ENCODE peak calls at places on chromosomes 12 and 14, in seven cellular contexts. R is mucosa of descending colon; L is foreskin melanocyte; N is NCI-H510A treated with DMSO at 0.1 percent for 48 hours; P is RPMI8226; J is activated CD4-positive, alpha-beta T cell treated with anti-CD3 and anti-CD28 coated beads, Interleukin-2, amount 50 U/mL, for 48 hours; K is NAMALWA. Y is an unnamed sample.

GRCh38 chr14:55448146-55448614 is 7.8 kb upstream of the TBPL2 start:
- DNase-seq in R (peak), L (peak), N (no peak), P (no peak), J (peak), K (no peak), Y (no peak)

GRCh38 chr14:104984056-104984894 is 1.3 kb upstream of the CLBA1 start:
- DNase-seq in R (no peak), L (no peak), N (no peak), P (no peak), J (no peak), K (no peak), Y (no peak)

GRCh38 chr14:76784881-76785280 is 23.6 kb downstream of the VASH1 start:
- DNase-seq in R (peak), L (peak), N (peak), P (peak), J (peak), K (peak), Y (peak)

GRCh38 chr12:95224202-95225170 is 6.9 kb downstream of the VEZT start:
- DNase-seq in R (no peak), L (no peak), N (peak), P (no peak), J (no peak), K (no peak), Y (no peak)

GRCh38 chr12:69645031-69645430 is 34.3 kb upstream of the LRRC10 start:
- DNase-seq in R (no peak), L (no peak), N (no peak), P (no peak), J (no peak), K (no peak), Y (no peak)

GRCh38 chr12:6226002-6226700 is 26.0 kb downstream of the CD9 start:
- DNase-seq in R (peak), L (no peak), N (no peak), P (no peak), J (no peak), K (no peak), Y (no peak)

GRCh38 chr12:67735868-67736267 is 87.3 kb downstream of the DYRK2 start:
- DNase-seq in R (no peak), L (no peak), N (no peak), P (no peak), J (no peak), K (no peak), Y (no peak)

GRCh38 chr12:124032265-124032886 is 59.4 kb downstream of the ZNF664 start:
- DNase-seq in R (peak), L (peak), N (peak), P (peak), J (peak), K (peak), Y (no peak)

GRCh38 chr12:93526786-93527428 is 45.6 kb upstream of the SOCS2 start:
- DNase-seq in R (no peak), L (peak), N (no peak), P (no peak), J (no peak), K (no peak), Y (no peak)

GRCh38 chr12:81088221-81088620 is 10.3 kb downstream of the ACSS3 start:
- DNase-seq in R (no peak), L (no peak), N (no peak), P (no peak), J (no peak), K (no peak), Y (no peak)

GRCh38 chr12:95605875-95606274 is 54.6 kb upstream of the USP44 start:
- DNase-seq in R (no peak), L (no peak), N (no peak), P (no peak), J (no peak), K (no peak), Y (no peak)

GRCh38 chr14:34069854-34070582 is 119.1 kb upstream of the EGLN3 start:
- DNase-seq in R (no peak), L (no peak), N (no peak), P (no peak), J (no peak), K (no peak), Y (no peak)

GRCh38 chr14:91415794-91416743 is 1.6 kb downstream of the CCDC88C start:
- DNase-seq in R (peak), L (no peak), N (peak), P (peak), J (peak), K (peak), Y (peak)

GRCh38 chr14:68824207-68824516 is 31.3 kb upstream of the ZFP36L1 start:
- DNase-seq in R (no peak), L (no peak), N (no peak), P (no peak), J (no peak), K (no peak), Y (no peak)

GRCh38 chr14:80850197-80850814 is 91.2 kb downstream of the CEP128 start:
- DNase-seq in R (no peak), L (peak), N (peak), P (no peak), J (no peak), K (peak), Y (no peak)

GRCh38 chr12:58814036-58814435 is 106.3 kb downstream of the LRIG3 start:
- DNase-seq in R (no peak), L (no peak), N (no peak), P (no peak), J (no peak), K (no peak), Y (no peak)

GRCh38 chr12:123808167-123808566 is 46.1 kb downstream of the DNAH10 start:
- DNase-seq in R (peak), L (no peak), N (peak), P (no peak), J (peak), K (no peak), Y (no peak)

GRCh38 chr12:99453831-99454538 is 193.6 kb upstream of the GARIN6 start:
- DNase-seq in R (no peak), L (peak), N (no peak), P (no peak), J (no peak), K (peak), Y (no peak)

GRCh38 chr12:51820721-51821422 is 27.6 kb downstream of the FIGNL2 start:
- DNase-seq in R (peak), L (no peak), N (peak), P (peak), J (peak), K (peak), Y (peak)

GRCh38 chr14:52081964-52082363 is 13.1 kb upstream of the NID2 start:
- DNase-seq in R (no peak), L (no peak), N (no peak), P (no peak), J (no peak), K (no peak), Y (no peak)

GRCh38 chr14:105439179-105439578 is 19.6 kb downstream of the MTA1 start:
- DNase-seq in R (no peak), L (no peak), N (no peak), P (no peak), J (no peak), K (no peak), Y (no peak)

GRCh38 chr12:95215925-95216324 is 1.3 kb downstream of the FGD6 start:
- DNase-seq in R (no peak), L (no peak), N (peak), P (no peak), J (no peak), K (peak), Y (no peak)

GRCh38 chr12:109436181-109436546 is 40.9 kb downstream of the KCTD10 start:
- DNase-seq in R (no peak), L (no peak), N (no peak), P (no peak), J (no peak), K (no peak), Y (no peak)

GRCh38 chr12:27359578-27360340 is 27.1 kb downstream of the BMAL2 start:
- DNase-seq in R (peak), L (peak), N (no peak), P (no peak), J (no peak), K (no peak), Y (no peak)

GRCh38 chr12:19967486-19967885 is 400.9 kb upstream of the PDE3A start:
- DNase-seq in R (no peak), L (peak), N (peak), P (no peak), J (no peak), K (no peak), Y (no peak)

GRCh38 chr12:57340104-57340503 is 89.1 kb upstream of the STAC3 start:
- DNase-seq in R (peak), L (peak), N (no peak), P (no peak), J (no peak), K (no peak), Y (no peak)

GRCh38 chr12:123761841-123762714 is at the start of gene DNAH10:
- DNase-seq in R (peak), L (no peak), N (peak), P (peak), J (peak), K (peak), Y (no peak)

GRCh38 chr14:105273062-105273461 is 24.7 kb downstream of the BTBD6 start:
- DNase-seq in R (no peak), L (no peak), N (peak), P (no peak), J (no peak), K (no peak), Y (no peak)

GRCh38 chr12:128336506-128336905 is 69.5 kb downstream of the TMEM132C start:
- DNase-seq in R (no peak), L (no peak), N (no peak), P (no peak), J (no peak), K (no peak), Y (no peak)

GRCh38 chr14:31059152-31059924 is 33.2 kb upstream of the STRN3 start:
- DNase-seq in R (peak), L (no peak), N (no peak), P (no peak), J (no peak), K (no peak), Y (no peak)

GRCh38 chr12:100959481-100959880 is 164.9 kb downstream of the ANO4 start:
- DNase-seq in R (no peak), L (no peak), N (no peak), P (no peak), J (no peak), K (no peak), Y (no peak)

Y was measured in stimulated activated naive CD4-positive, alpha-beta T cell.